ENCODE peak calls at places on chromosomes 2 and 18, in six cellular contexts. S is uterus, T is MM.1S, P is left lung, L is mucosa of descending colon, Q is heart left ventricle. R is an unnamed sample.

GRCh38 chr18:34342960-34343359 is 118.2 kb upstream of the NOL4 start:
- DNase-seq in S (no peak), L (no peak), P (no peak), T (no peak), Q (no peak), R (no peak)

GRCh38 chr2:137809252-137809651 is 155.0 kb upstream of the HNMT start:
- DNase-seq in S (no peak), Q (no peak), T (no peak), P (no peak), L (no peak), R (no peak)

GRCh38 chr2:170740660-170741059 is 25.5 kb downstream of the SP5 start:
- DNase-seq in Q (no peak), P (no peak), L (no peak), S (no peak), T (no peak), R (no peak)

GRCh38 chr2:198004921-198005829 is 200.8 kb downstream of the PLCL1 start:
- DNase-seq in P (no peak), T (peak; percentile 89), Q (no peak), L (peak; percentile 19), S (no peak), R (no peak)

GRCh38 chr2:224221455-224221913 is 180.4 kb downstream of the FAM124B start:
- DNase-seq in Q (no peak), L (no peak), P (no peak), S (no peak), T (no peak), R (no peak)

GRCh38 chr18:3150274-3150673 is 69.5 kb downstream of the MYOM1 start:
- DNase-seq in T (no peak), S (no peak), Q (no peak), P (no peak), L (no peak), R (no peak)

GRCh38 chr2:224479826-224480225 is 77.9 kb upstream of the FAM124B start:
- DNase-seq in P (no peak), T (no peak), L (no peak), S (no peak), Q (no peak), R (no peak)

GRCh38 chr2:234993547-234993981 is 41.7 kb downstream of the SH3BP4 start:
- DNase-seq in P (no peak), L (no peak), S (no peak), T (peak; percentile 76), Q (no peak), R (no peak)

GRCh38 chr2:96345403-96345802 is 9.8 kb downstream of the NCAPH start:
- DNase-seq in S (no peak), P (no peak), Q (no peak), T (no peak), L (no peak), R (no peak)

GRCh38 chr2:100058014-100058310 is 84.4 kb downstream of the AFF3 start:
- DNase-seq in L (no peak), P (no peak), T (no peak), Q (no peak), S (no peak), R (no peak)

GRCh38 chr2:58237741-58238140 is 3.4 kb downstream of the FANCL start:
- DNase-seq in Q (no peak), T (no peak), L (no peak), S (no peak), P (no peak), R (no peak)

GRCh38 chr2:14642499-14642898 is 10.0 kb downstream of the LRATD1 start:
- DNase-seq in T (no peak), Q (no peak), L (no peak), P (no peak), S (no peak), R (no peak)

GRCh38 chr2:112483047-112483473 is 1.1 kb downstream of the TTL start:
- DNase-seq in S (no peak), Q (no peak), T (no peak), P (no peak), L (peak; percentile 16), R (no peak)

GRCh38 chr18:50158866-50159653 is 35.9 kb downstream of the MYO5B start:
- DNase-seq in P (no peak), Q (no peak), S (no peak), T (no peak), L (peak; percentile 75), R (no peak)

GRCh38 chr2:228407821-228408220 is 226.3 kb upstream of the SPHKAP start:
- DNase-seq in L (no peak), T (no peak), S (no peak), Q (no peak), P (no peak), R (no peak)
- TF ChIP-seq CTCF in L (no peak), T (no peak), S (no peak), Q (no peak), P (no peak), R (no peak)

GRCh38 chr2:1613731-1614354 is 130.5 kb downstream of the PXDN start:
- DNase-seq in S (no peak), L (no peak), Q (peak; percentile 68), T (no peak), P (no peak), R (peak; percentile 27)
- H3K4me1 ChIP-seq in S (no peaks in the 10 kb centered on the region), L (peaks cover 14% of the 10 kb centered on the region), Q (no peaks in the 10 kb centered on the region), T (no peaks in the 10 kb centered on the region), P (no peaks in the 10 kb centered on the region), R (no peaks in the 10 kb centered on the region)

DNA sequence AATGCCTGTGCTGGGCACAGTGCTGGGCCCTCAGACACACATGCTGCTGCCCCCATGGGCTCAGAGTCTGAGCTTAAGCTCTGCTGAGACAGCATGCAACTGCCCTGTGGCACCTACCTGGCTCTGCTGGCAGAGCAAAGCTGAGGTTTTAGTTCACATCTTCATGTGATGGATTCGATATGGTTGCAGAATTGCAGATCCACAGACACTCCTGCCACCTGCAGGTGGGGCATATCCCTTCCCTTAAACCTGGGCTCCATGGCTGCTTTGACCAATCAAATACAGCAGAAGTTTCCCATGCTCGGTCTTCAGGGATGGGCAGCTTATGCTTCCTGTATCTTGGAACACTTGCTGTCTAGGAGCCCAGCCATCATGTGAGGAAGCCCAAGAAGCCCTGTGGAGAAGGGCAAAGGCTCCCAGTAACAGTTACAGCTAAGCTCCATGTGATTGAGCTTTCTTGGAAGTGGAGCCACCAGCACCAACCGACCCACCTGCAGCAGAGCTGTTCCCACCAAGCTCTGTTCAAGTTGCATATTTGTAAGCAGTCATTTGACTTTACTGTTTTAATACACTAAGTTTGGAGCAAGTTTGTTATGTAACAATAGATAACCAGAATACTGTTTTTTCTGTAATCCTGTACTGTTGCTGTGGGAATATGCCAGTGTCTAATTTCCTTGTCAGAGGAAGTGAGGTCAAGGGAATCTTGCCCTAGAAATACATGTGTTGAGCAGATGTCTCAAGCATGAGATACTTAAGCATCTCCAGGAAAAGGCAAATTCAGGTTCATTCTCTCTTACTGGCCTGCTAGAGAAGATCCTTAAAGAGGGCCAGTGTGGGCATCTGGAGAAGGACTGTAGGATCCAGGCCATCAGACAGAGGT is 79.3 kb downstream of the SH3RF3 start:
- DNase-seq in T (no peak), Q (no peak), L (no peak), P (no peak), S (no peak), R (no peak)
- TF ChIP-seq CTCF in T (peak; percentile 40), Q (no peak), L (no peak), P (no peak), S (no peak), R (no peak)

DNA sequence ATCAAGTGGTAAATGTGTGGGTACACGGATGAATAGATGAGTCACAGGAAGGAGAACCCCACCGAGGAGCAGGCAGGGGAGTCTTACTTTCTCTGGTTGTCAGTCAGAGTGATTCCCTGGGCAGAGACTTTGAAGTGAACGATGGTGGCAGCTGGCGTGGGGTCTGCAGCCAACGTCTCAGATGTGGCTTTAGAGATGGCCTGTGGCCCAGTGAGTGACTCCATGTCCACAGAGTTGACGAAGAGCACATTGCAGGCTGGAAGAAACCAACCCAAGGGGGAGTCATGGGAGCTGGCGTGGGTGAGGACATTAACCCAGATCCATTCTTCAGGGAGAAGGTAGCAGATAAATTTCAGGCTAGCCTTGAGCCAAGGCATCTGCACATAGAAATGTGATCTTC is 193.1 kb downstream of the TNS1 start:
- DNase-seq in S (no peak), Q (peak; percentile 7), L (no peak), T (no peak), P (no peak), R (no peak)
- H3K4me1 ChIP-seq in S (no peaks in the 10 kb centered on the region), Q (peaks cover 9% of the 10 kb centered on the region), L (no peaks in the 10 kb centered on the region), T (no peaks in the 10 kb centered on the region), P (no peaks in the 10 kb centered on the region), R (peaks cover 24% of the 10 kb centered on the region)

DNA sequence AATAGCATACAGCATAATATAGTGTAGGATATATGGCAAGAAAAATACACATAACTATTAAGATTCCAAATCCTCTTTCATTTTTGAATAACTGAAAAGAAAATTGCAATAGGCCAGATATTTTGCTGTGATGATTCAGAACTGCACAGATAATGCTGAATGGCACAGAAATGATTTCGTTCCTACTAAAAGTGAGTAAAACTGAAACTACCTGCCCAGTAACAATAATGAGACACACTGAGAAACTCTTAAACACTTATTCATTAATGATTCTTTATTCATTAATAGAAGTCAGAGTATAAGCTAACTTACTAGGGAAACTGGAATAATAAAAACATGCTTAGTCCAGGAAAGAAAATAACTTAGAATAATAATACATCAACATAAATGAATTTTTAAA is 343.6 kb downstream of the SUCLG1 start:
- DNase-seq in Q (no peak), P (no peak), T (no peak), L (no peak), S (no peak), R (no peak)
- TF ChIP-seq CTCF in Q (no peak), P (no peak), T (no peak), L (no peak), S (no peak), R (no peak)

GRCh38 chr2:241268716-241269445 is 46.6 kb downstream of the HDLBP start:
- DNase-seq in S (no peak), T (no peak), P (no peak), L (no peak), Q (no peak), R (no peak)

GRCh38 chr2:241268306-241268705 is 47.2 kb downstream of the HDLBP start:
- DNase-seq in P (no peak), L (no peak), S (no peak), T (no peak), Q (no peak), R (no peak)

GRCh38 chr2:241269707-241270520 is 45.6 kb downstream of the HDLBP start:
- DNase-seq in P (peak; percentile 56), T (no peak), S (no peak), L (no peak), Q (no peak), R (peak; percentile 74)

GRCh38 chr2:241265506-241265905 is 50.0 kb downstream of the HDLBP start:
- DNase-seq in Q (no peak), P (no peak), L (no peak), T (no peak), S (no peak), R (no peak)

GRCh38 chr2:241267249-241268067 is 48.0 kb downstream of the HDLBP start:
- DNase-seq in Q (no peak), S (no peak), L (no peak), T (no peak), P (no peak), R (no peak)
- H3K4me1 ChIP-seq in Q (peaks cover 17% of the 10 kb centered on the region), S (peaks cover 4% of the 10 kb centered on the region), L (peaks cover 12% of the 10 kb centered on the region), T (peaks cover 9% of the 10 kb centered on the region), P (peaks cover 22% of the 10 kb centered on the region), R (peaks cover 30% of the 10 kb centered on the region)